ENCODE peak calls at places on chromosomes 7 and 10, in five cellular contexts. T is astrocyte of the spinal cord, Z is psoas muscle, Y is tibial nerve, S is fibroblast of pulmonary artery. X is an unnamed sample.

GRCh38 chr10:108003576-108003975 is 839.1 kb upstream of the SORCS1 start:
- DNase-seq in T (no peak), Z (no peak), Y (no peak), S (no peak), X (no peak)

GRCh38 chr7:77690289-77690688 is 6.0 kb upstream of the RSBN1L start:
- DNase-seq in T (no peak), Z (no peak), Y (no peak), S (no peak), X (no peak)

GRCh38 chr7:44398953-44399574 is 73.7 kb upstream of the CAMK2B start:
- DNase-seq in T (peak; percentile 45), Z (no peak), Y (no peak), S (no peak), X (no peak)

GRCh38 chr7:132410385-132410784 is 165.9 kb downstream of the PLXNA4 start:
- DNase-seq in T (no peak), Z (no peak), Y (no peak), S (peak; percentile 49), X (peak; percentile 56)

GRCh38 chr10:127679642-127680255 is 57.2 kb upstream of the FOXI2 start:
- DNase-seq in T (no peak), Z (no peak), Y (no peak), S (no peak), X (no peak)

GRCh38 chr7:108335264-108335918 is 120.8 kb downstream of the NRCAM start:
- DNase-seq in T (peak; percentile 18), Z (no peak), Y (peak; percentile 25), S (peak; percentile 61), X (no peak)

GRCh38 chr7:158017226-158018060 is 570.2 kb downstream of the PTPRN2 start:
- DNase-seq in T (no peak), Z (no peak), Y (no peak), S (no peak), X (no peak)

GRCh38 chr7:125775319-125775718 is 845.7 kb upstream of the POT1 start:
- DNase-seq in T (no peak), Z (no peak), Y (no peak), S (no peak), X (no peak)

GRCh38 chr7:30921951-30922401 is 10.3 kb downstream of the AQP1 start:
- DNase-seq in T (no peak), Z (peak; percentile 41), Y (peak; percentile 5), S (no peak), X (no peak)

GRCh38 chr7:46774515-46774914 is 807.4 kb downstream of the TNS3 start:
- DNase-seq in T (no peak), Z (peak; percentile 58), Y (no peak), S (no peak), X (no peak)

GRCh38 chr7:537911-538634 is 18.4 kb upstream of the PDGFA start:
- DNase-seq in T (peak; percentile 75), Z (no peak), Y (no peak), S (peak; percentile 83), X (peak; percentile 95)

GRCh38 chr7:96026006-96026405 is 253.7 kb downstream of the DYNC1I1 start:
- DNase-seq in T (no peak), Z (no peak), Y (no peak), S (no peak), X (peak; percentile 54)

GRCh38 chr10:103871006-103871405 is 15.6 kb upstream of the SH3PXD2A start:
- DNase-seq in T (no peak), Z (no peak), Y (no peak), S (no peak), X (no peak)

GRCh38 chr7:104156842-104157277 is 51.0 kb downstream of the ORC5 start:
- DNase-seq in T (peak; percentile 55), Z (no peak), Y (no peak), S (peak; percentile 59), X (peak; percentile 32)

GRCh38 chr7:105336009-105336408 is 52.7 kb downstream of the SRPK2 start:
- DNase-seq in T (peak; percentile 37), Z (no peak), Y (no peak), S (peak; percentile 49), X (no peak)

GRCh38 chr10:37789590-37789989 is 67.8 kb downstream of the ZNF248 start:
- DNase-seq in T (no peak), Z (no peak), Y (no peak), S (no peak), X (no peak)

GRCh38 chr10:110651044-110651958 is 7.2 kb downstream of the RBM20 start:
- DNase-seq in T (peak; percentile 84), Z (peak; percentile 75), Y (no peak), S (peak; percentile 26), X (peak; percentile 92)

GRCh38 chr7:30836991-30837390 is 65.8 kb downstream of the MINDY4 start:
- DNase-seq in T (no peak), Z (no peak), Y (no peak), S (no peak), X (no peak)

GRCh38 chr10:48557511-48558123 is 47.3 kb downstream of the ARHGAP22 start:
- DNase-seq in T (no peak), Z (no peak), Y (no peak), S (no peak), X (peak; percentile 21)

GRCh38 chr7:135647755-135648154 is 14.6 kb upstream of the STMP1 start:
- DNase-seq in T (no peak), Z (no peak), Y (no peak), S (no peak), X (no peak)

GRCh38 chr10:72353028-72353962 is 1.4 kb downstream of the DNAJB12 start:
- DNase-seq in T (peak; percentile 23), Z (no peak), Y (no peak), S (peak; percentile 48), X (peak; percentile 37)

GRCh38 chr7:134016223-134016941 is 110.8 kb upstream of the LRGUK start:
- DNase-seq in T (peak; percentile 43), Z (no peak), Y (no peak), S (peak; percentile 54), X (peak; percentile 35)

GRCh38 chr7:103735377-103735776 is 254.1 kb downstream of the RELN start:
- DNase-seq in T (peak; percentile 55), Z (no peak), Y (no peak), S (peak; percentile 68), X (no peak)

GRCh38 chr7:84364708-84365107 is 170.1 kb upstream of the SEMA3A start:
- DNase-seq in T (peak; percentile 69), Z (no peak), Y (no peak), S (peak; percentile 11), X (peak; percentile 58)

GRCh38 chr10:122234416-122234815 is 36.7 kb upstream of the BTBD16 start:
- DNase-seq in T (no peak), Z (no peak), Y (no peak), S (no peak), X (no peak)

GRCh38 chr10:120475844-120476791 is 19.1 kb downstream of the PLPP4 start:
- DNase-seq in T (no peak), Z (no peak), Y (no peak), S (no peak), X (no peak)

GRCh38 chr10:11610151-11610854 is 1.1 kb downstream of the USP6NL start:
- DNase-seq in T (peak; percentile 36), Z (no peak), Y (no peak), S (peak; percentile 20), X (no peak)

GRCh38 chr7:12456506-12456905 is 52.8 kb upstream of the VWDE start:
- DNase-seq in T (no peak), Z (no peak), Y (no peak), S (no peak), X (no peak)

GRCh38 chr10:49654036-49654693 is 25.3 kb upstream of the C10orf53 start:
- DNase-seq in T (no peak), Z (no peak), Y (no peak), S (no peak), X (no peak)

GRCh38 chr7:1920886-1921285 is 250.8 kb downstream of the ELFN1 start:
- DNase-seq in T (no peak), Z (peak; percentile 31), Y (no peak), S (no peak), X (no peak)

DNA sequence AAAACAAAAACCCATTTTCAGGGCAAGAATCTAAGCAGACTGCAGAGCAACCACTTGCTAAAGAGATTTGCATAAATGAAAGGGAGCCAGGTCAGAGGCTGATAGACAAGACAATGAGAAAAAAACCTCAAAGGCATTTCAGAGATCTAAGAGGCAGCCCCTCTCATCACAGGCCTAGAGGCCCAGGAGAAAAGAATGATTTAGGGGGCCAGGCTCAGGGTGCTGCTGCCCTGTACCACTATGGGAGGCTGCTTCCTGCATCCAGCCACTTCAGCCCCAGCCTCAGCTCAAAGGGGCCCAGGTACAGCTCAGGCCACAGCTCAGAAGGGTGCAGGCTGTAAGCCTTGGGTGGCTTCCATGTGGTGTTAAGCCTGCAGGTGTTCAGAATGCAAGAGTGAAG is 3.7 kb upstream of the DNAJC12 start:
- DNase-seq in T (no peak), Z (no peak), Y (no peak), S (no peak), X (no peak)
- TF ChIP-seq CTCF in T (no peak), Z (no peak), Y (no peak), S (no peak), X (no peak)

GRCh38 chr7:80428161-80429054 is 83.5 kb downstream of the GNAT3 start:
- DNase-seq in T (peak; percentile 78), Z (no peak), Y (no peak), S (peak; percentile 84), X (peak; percentile 71)
- TF ChIP-seq CTCF in T (peak; percentile 63), Z (peak; percentile 79), Y (peak; percentile 73), S (peak; percentile 76), X (peak; percentile 82)

DNA sequence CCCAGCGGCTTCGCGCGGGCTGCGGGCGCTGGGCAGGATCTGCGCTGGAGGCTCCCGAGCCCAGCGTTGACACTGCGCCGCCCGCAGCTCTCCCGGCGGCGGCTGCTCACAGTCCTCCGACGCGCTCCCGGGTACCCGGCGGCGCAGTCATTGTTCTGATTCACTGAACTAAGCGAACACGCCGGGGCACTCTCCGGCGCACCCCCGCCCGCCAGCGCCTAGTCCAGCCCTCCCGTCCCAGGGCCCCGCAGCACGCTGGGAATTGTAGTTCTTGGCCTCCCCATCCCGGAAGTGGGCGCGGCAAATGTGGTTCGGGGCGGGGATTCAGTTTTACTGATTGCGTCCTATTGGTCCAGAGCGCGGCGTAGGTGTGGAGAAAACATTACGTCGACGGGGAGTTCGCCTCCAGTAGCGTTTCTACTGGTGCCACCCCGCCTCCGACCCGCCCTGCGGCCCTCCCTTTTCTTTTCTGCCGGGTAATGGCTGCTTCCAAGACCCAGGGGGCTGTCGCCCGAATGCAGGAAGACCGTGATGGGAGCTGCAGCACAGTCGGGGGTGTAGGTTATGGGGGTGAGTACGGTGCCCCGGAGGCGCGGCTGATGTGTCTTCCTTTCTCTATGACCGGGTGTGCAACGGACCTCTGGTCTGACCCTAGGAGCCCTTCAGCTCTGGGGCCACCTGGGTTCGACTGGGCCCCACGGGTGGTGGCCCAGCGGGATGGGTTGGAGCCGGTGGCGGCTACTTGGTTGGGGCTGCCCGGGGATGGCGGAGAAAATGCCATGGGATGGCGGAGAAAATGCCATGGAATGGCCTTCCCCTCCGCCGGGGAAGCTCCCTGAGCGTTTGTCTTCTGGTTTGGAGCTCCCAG is at the start of the genes DOCK4 and ZNF277:
- DNase-seq in T (peak; percentile 100), Z (peak; percentile 99), Y (peak; percentile 99), S (peak; percentile 99), X (peak; percentile 98)
- TF ChIP-seq CTCF in T (no peak), Z (no peak), Y (peak; percentile 17), S (no peak), X (no peak)

GRCh38 chr10:98361131-98361633 is 53.8 kb downstream of the PYROXD2 start:
- DNase-seq in T (peak; percentile 96), Z (peak; percentile 94), Y (peak; percentile 60), S (peak; percentile 99), X (peak; percentile 99)

GRCh38 chr10:98361636-98362035 is 53.3 kb downstream of the PYROXD2 start:
- DNase-seq in T (no peak), Z (no peak), Y (no peak), S (no peak), X (no peak)

GRCh38 chr10:98353105-98353504 is 61.9 kb downstream of the PYROXD2 start:
- DNase-seq in T (no peak), Z (no peak), Y (no peak), S (peak; percentile 52), X (no peak)

GRCh38 chr10:98354491-98354890 is 60.5 kb downstream of the PYROXD2 start:
- DNase-seq in T (no peak), Z (no peak), Y (no peak), S (no peak), X (no peak)

GRCh38 chr10:98357208-98357836 is 57.7 kb downstream of the PYROXD2 start:
- DNase-seq in T (peak; percentile 61), Z (no peak), Y (no peak), S (peak; percentile 68), X (peak; percentile 88)
- TF ChIP-seq CTCF in T (no peak), Z (no peak), Y (no peak), S (no peak), X (no peak)